ENCODE peak calls at places on chromosome 14, in nine cellular contexts. Q is activated T-cell treated with anti-CD3 and anti-CD28 coated beads for 48 hours; I is amygdala; W is NCI-H1105 treated with DMSO at 0.1 percent for 48 hours; N is progenitor cell of endocrine pancreas; Y is NCI-H2081; B is MV-4-11; T is left ventricle myocardium inferior; G is naive thymus-derived CD8-positive, alpha-beta T cell. J is an unnamed sample.

GRCh38 chr14:80872645-80873044 is 68.9 kb downstream of the CEP128 start:
- DNase-seq in Q (no peak), I (no peak), W (no peak), N (no peak), Y (no peak), B (no peak), T (no peak), G (no peak), J (no peak)

GRCh38 chr14:102939820-102940561 is 17.5 kb downstream of the AMN start:
- DNase-seq in Q (no peak), I (no peak), W (no peak), N (no peak), Y (no peak), B (no peak), T (no peak), G (no peak), J (no peak)

GRCh38 chr14:22084393-22085281 is 411.0 kb upstream of the OR4E1 start:
- DNase-seq in Q (no peak), I (no peak), W (peak; percentile 32), N (no peak), Y (peak; percentile 17), B (peak; percentile 47), T (no peak), G (no peak), J (peak; percentile 5)

GRCh38 chr14:100822921-100823320 is 3.0 kb upstream of the MEG3 start:
- DNase-seq in Q (no peak), I (no peak), W (no peak), N (no peak), Y (no peak), B (no peak), T (no peak), G (no peak), J (no peak)

GRCh38 chr14:69363055-69363454 is 35.0 kb downstream of the ERH start:
- DNase-seq in Q (no peak), I (peak; percentile 37), W (no peak), N (no peak), Y (no peak), B (no peak), T (peak; percentile 33), G (no peak), J (no peak)

GRCh38 chr14:92931681-92932447 is 8.9 kb downstream of the CHGA start:
- DNase-seq in Q (no peak), I (no peak), W (no peak), N (no peak), Y (no peak), B (no peak), T (no peak), G (no peak), J (no peak)

GRCh38 chr14:56585461-56586084 is 6.0 kb downstream of the TMEM260 start:
- DNase-seq in Q (no peak), I (no peak), W (no peak), N (no peak), Y (peak; percentile 69), B (no peak), T (no peak), G (no peak), J (no peak)

GRCh38 chr14:22926316-22926715 is 2.9 kb downstream of the PRMT5 start:
- DNase-seq in Q (no peak), I (no peak), W (no peak), N (no peak), Y (no peak), B (no peak), T (no peak), G (no peak), J (no peak)

GRCh38 chr14:90727082-90727481 is 89.1 kb downstream of the TTC7B start:
- DNase-seq in Q (no peak), I (no peak), W (no peak), N (no peak), Y (no peak), B (no peak), T (no peak), G (no peak), J (no peak)

GRCh38 chr14:64611358-64612020 is 61.7 kb downstream of the PPP1R36 start:
- DNase-seq in Q (no peak), I (no peak), W (peak; percentile 24), N (no peak), Y (no peak), B (no peak), T (no peak), G (no peak), J (no peak)

GRCh38 chr14:75454963-75455546 is 27.2 kb downstream of the JDP2 start:
- DNase-seq in Q (no peak), I (peak; percentile 11), W (no peak), N (no peak), Y (no peak), B (peak; percentile 71), T (peak; percentile 68), G (no peak), J (peak; percentile 25)

GRCh38 chr14:58107947-58108552 is 44.0 kb downstream of the ARMH4 start:
- DNase-seq in Q (no peak), I (peak; percentile 3), W (peak; percentile 64), N (no peak), Y (peak; percentile 54), B (peak; percentile 34), T (no peak), G (peak; percentile 29), J (peak; percentile 14)

GRCh38 chr14:103385994-103386491 is 828 bp downstream of the MARK3 start:
- DNase-seq in Q (peak; percentile 11), I (no peak), W (peak; percentile 16), N (peak; percentile 25), Y (peak; percentile 33), B (peak; percentile 20), T (no peak), G (peak; percentile 27), J (peak; percentile 27)

GRCh38 chr14:74606727-74607126 is 5.3 kb downstream of the LTBP2 start:
- DNase-seq in Q (no peak), I (no peak), W (no peak), N (no peak), Y (no peak), B (no peak), T (no peak), G (no peak), J (no peak)

GRCh38 chr14:69135133-69135532 is 17.8 kb downstream of the DCAF5 start:
- DNase-seq in Q (no peak), I (no peak), W (peak; percentile 58), N (no peak), Y (peak; percentile 47), B (no peak), T (no peak), G (no peak), J (no peak)

GRCh38 chr14:48350971-48351370 is 675.6 kb upstream of the MDGA2 start:
- DNase-seq in Q (no peak), I (no peak), W (no peak), N (no peak), Y (no peak), B (no peak), T (no peak), G (no peak), J (peak; percentile 74)

GRCh38 chr14:81946808-81947798 is 413.4 kb upstream of the SEL1L start:
- DNase-seq in Q (no peak), I (no peak), W (no peak), N (no peak), Y (no peak), B (no peak), T (peak; percentile 18), G (no peak), J (no peak)

J was measured in RCC 7860.